ENCODE peak calls at places on chromosomes 16 and 17, in eight cellular contexts. C, V, P, F, U, L, R and J are unnamed samples.

GRCh38 chr16:66382966-66383299 is 16.4 kb downstream of the CDH5 start:
- DNase-seq in C (peak), V (no peak), P (peak), F (no peak), U (no peak), L (peak), R (no peak), J (no peak)

GRCh38 chr17:60851181-60851580 is 173.5 kb downstream of the BCAS3 start:
- DNase-seq in C (no peak), V (no peak), P (no peak), F (no peak), U (no peak), L (no peak), R (no peak), J (no peak)

GRCh38 chr16:89188064-89188441 is 12.3 kb downstream of the SLC22A31 start:
- DNase-seq in C (no peak), V (no peak), P (no peak), F (no peak), U (no peak), L (no peak), R (no peak), J (no peak)

GRCh38 chr17:76594676-76595075 is 9.0 kb upstream of the ST6GALNAC2 start:
- DNase-seq in C (no peak), V (no peak), P (no peak), F (no peak), U (no peak), L (no peak), R (no peak), J (no peak)

GRCh38 chr17:2347805-2348685 is 10.7 kb downstream of the SGSM2 start:
- DNase-seq in C (peak), V (no peak), P (peak), F (peak), U (no peak), L (peak), R (peak), J (no peak)

GRCh38 chr16:90031186-90031930 is 12.1 kb upstream of the DBNDD1 start:
- DNase-seq in C (no peak), V (no peak), P (no peak), F (no peak), U (no peak), L (no peak), R (no peak), J (no peak)

GRCh38 chr16:442976-443375 is 17.5 kb downstream of the RAB11FIP3 start:
- DNase-seq in C (no peak), V (no peak), P (no peak), F (no peak), U (no peak), L (no peak), R (no peak), J (no peak)

GRCh38 chr16:81080233-81080632 is 3.2 kb upstream of the C16orf46 start:
- DNase-seq in C (no peak), V (no peak), P (no peak), F (no peak), U (no peak), L (no peak), R (no peak), J (no peak)

GRCh38 chr17:82536220-82537201 is 17.0 kb downstream of the FOXK2 start:
- DNase-seq in C (no peak), V (no peak), P (peak), F (no peak), U (no peak), L (peak), R (no peak), J (no peak)

GRCh38 chr17:52790359-52790955 is 631.9 kb upstream of the CA10 start:
- DNase-seq in C (no peak), V (no peak), P (no peak), F (no peak), U (no peak), L (no peak), R (no peak), J (no peak)

GRCh38 chr16:11320170-11320569 is 25.1 kb upstream of the RMI2 start:
- DNase-seq in C (no peak), V (no peak), P (no peak), F (peak), U (no peak), L (no peak), R (peak), J (no peak)

GRCh38 chr16:55056585-55057520 is 126.2 kb downstream of the IRX5 start:
- DNase-seq in C (no peak), V (no peak), P (no peak), F (peak), U (no peak), L (no peak), R (peak), J (no peak)

GRCh38 chr17:82920715-82921114 is 80.9 kb upstream of the ZNF750 start:
- DNase-seq in C (no peak), V (no peak), P (no peak), F (no peak), U (no peak), L (no peak), R (no peak), J (no peak)

GRCh38 chr16:67291461-67291860 is 12.1 kb downstream of the PLEKHG4 start:
- DNase-seq in C (no peak), V (no peak), P (no peak), F (no peak), U (no peak), L (no peak), R (no peak), J (no peak)

GRCh38 chr16:12119562-12119961 is 143.0 kb downstream of the SNX29 start:
- DNase-seq in C (no peak), V (no peak), P (peak), F (no peak), U (no peak), L (peak), R (no peak), J (no peak)

GRCh38 chr17:3929181-3929580 is 12.9 kb upstream of the P2RX1 start:
- DNase-seq in C (no peak), V (no peak), P (no peak), F (no peak), U (no peak), L (no peak), R (no peak), J (no peak)

GRCh38 chr17:4648741-4649140 is 7.3 kb upstream of the ALOX15 start:
- DNase-seq in C (no peak), V (no peak), P (no peak), F (peak), U (no peak), L (no peak), R (peak), J (no peak)